ENCODE peak calls at places on chromosome 14, in five cellular contexts. W, S, Y, I and R are unnamed samples.

GRCh38 chr14:25431211-25432076 is 381.5 kb upstream of the STXBP6 start:
- DNase-seq in W (no peak), S (no peak), Y (no peak), I (peak; percentile 32), R (no peak)

GRCh38 chr14:91755560-91755959 is 23.7 kb upstream of the CATSPERB start:
- DNase-seq in W (no peak), S (no peak), Y (no peak), I (no peak), R (no peak)

GRCh38 chr14:54209501-54210231 is 187.1 kb upstream of the CDKN3 start:
- DNase-seq in W (no peak), S (no peak), Y (peak; percentile 7), I (no peak), R (no peak)

GRCh38 chr14:55052259-55052930 is 948 bp downstream of the MAPK1IP1L start:
- DNase-seq in W (no peak), S (no peak), Y (no peak), I (no peak), R (no peak)

GRCh38 chr14:60561845-60562746 is 53.1 kb downstream of the SIX6 start:
- DNase-seq in W (no peak), S (peak; percentile 32), Y (peak; percentile 36), I (peak; percentile 44), R (no peak)

GRCh38 chr14:105908481-105908911 is 382.1 kb downstream of the TMEM121 start:
- DNase-seq in W (no peak), S (no peak), Y (no peak), I (no peak), R (no peak)

GRCh38 chr14:61929651-61930050 is 167.4 kb downstream of the SNAPC1 start:
- DNase-seq in W (no peak), S (no peak), Y (no peak), I (no peak), R (no peak)

GRCh38 chr14:90645842-90646443 is 170.3 kb downstream of the TTC7B start:
- DNase-seq in W (no peak), S (peak; percentile 65), Y (peak; percentile 75), I (no peak), R (no peak)

GRCh38 chr14:105857816-105858675 is 331.7 kb downstream of the TMEM121 start:
- DNase-seq in W (peak; percentile 71), S (no peak), Y (no peak), I (no peak), R (peak; percentile 21)

GRCh38 chr14:84152452-84152851 is 1377.5 kb upstream of the FLRT2 start:
- DNase-seq in W (no peak), S (no peak), Y (no peak), I (no peak), R (no peak)

GRCh38 chr14:106518054-106518943 is 991.9 kb downstream of the TMEM121 start:
- DNase-seq in W (no peak), S (no peak), Y (no peak), I (peak; percentile 38), R (no peak)

GRCh38 chr14:53055003-53055402 is 98.1 kb downstream of the DDHD1 start:
- DNase-seq in W (no peak), S (no peak), Y (no peak), I (no peak), R (no peak)

GRCh38 chr14:103568952-103569351 is 6.2 kb downstream of the COA8 start:
- DNase-seq in W (no peak), S (no peak), Y (no peak), I (no peak), R (no peak)

GRCh38 chr14:41597647-41598046 is 9.0 kb upstream of the LRFN5 start:
- DNase-seq in W (no peak), S (no peak), Y (no peak), I (no peak), R (no peak)

GRCh38 chr14:33408291-33408690 is 469.6 kb downstream of the NPAS3 start:
- DNase-seq in W (no peak), S (no peak), Y (no peak), I (no peak), R (no peak)

GRCh38 chr14:81129242-81129641 is 91.5 kb downstream of the GTF2A1 start:
- DNase-seq in W (no peak), S (no peak), Y (no peak), I (no peak), R (no peak)

GRCh38 chr14:74913986-74914573 is 9.0 kb downstream of the RPS6KL1 start:
- DNase-seq in W (no peak), S (peak; percentile 77), Y (peak; percentile 82), I (peak; percentile 65), R (peak; percentile 71)

GRCh38 chr14:96627811-96628775 is 125.9 kb downstream of the PAPOLA start:
- DNase-seq in W (peak; percentile 67), S (no peak), Y (no peak), I (no peak), R (no peak)

GRCh38 chr14:61525293-61526011 is 169.9 kb upstream of the HIF1A start:
- DNase-seq in W (no peak), S (peak; percentile 70), Y (peak; percentile 94), I (peak; percentile 58), R (peak; percentile 64)

GRCh38 chr14:93462479-93462878 is 31.7 kb downstream of the UNC79 start:
- DNase-seq in W (no peak), S (no peak), Y (no peak), I (no peak), R (no peak)

DNA sequence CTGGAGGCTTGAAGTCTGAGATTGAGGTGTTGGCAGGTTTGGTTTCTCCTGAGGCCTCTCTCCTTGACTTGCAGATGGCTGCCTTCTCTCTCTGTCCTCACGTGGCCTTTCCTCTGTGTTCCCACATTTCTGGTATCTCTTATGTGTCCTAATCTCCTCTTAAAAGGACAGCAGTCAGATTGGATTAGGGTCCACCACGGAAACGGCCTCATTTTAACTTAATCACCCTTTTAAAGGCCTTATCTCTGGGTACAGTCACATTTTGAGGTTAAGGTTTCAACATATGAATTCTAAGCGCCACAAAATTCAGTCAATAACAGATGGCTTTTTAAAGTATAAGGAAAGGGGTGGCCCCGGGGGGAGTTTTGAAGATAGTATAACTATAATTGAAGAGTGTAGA is 33.5 kb downstream of the UNC79 start:
- DNase-seq in W (no peak), S (no peak), Y (no peak), I (no peak), R (no peak)
- H3K27ac ChIP-seq in W (no peak overlapping the region), S (no peak overlapping the region), Y (no peak overlapping the region), I (no peak overlapping the region), R (no peak overlapping the region)

GRCh38 chr14:39467889-39468524 is 35.8 kb upstream of the FBXO33 start:
- DNase-seq in W (no peak), S (no peak), Y (peak; percentile 6), I (no peak), R (no peak)
- TF ChIP-seq CTCF in W (no peak), S (no peak), Y (peak; percentile 35), I (no peak), R (no peak)

GRCh38 chr14:36659010-36659821 is 2.4 kb upstream of the PAX9 start:
- DNase-seq in W (no peak), S (no peak), Y (no peak), I (no peak), R (no peak)

GRCh38 chr14:36657409-36658090 is 4.1 kb upstream of the PAX9 start:
- DNase-seq in W (no peak), S (no peak), Y (no peak), I (no peak), R (no peak)

GRCh38 chr14:36659822-36660735 is 1.6 kb upstream of the PAX9 start:
- DNase-seq in W (no peak), S (no peak), Y (no peak), I (no peak), R (no peak)

GRCh38 chr14:36656769-36657408 is 4.8 kb upstream of the PAX9 start:
- DNase-seq in W (no peak), S (no peak), Y (no peak), I (no peak), R (no peak)

GRCh38 chr14:36658091-36659009 is 3.3 kb upstream of the PAX9 start:
- DNase-seq in W (no peak), S (no peak), Y (no peak), I (no peak), R (no peak)
- H3K27me3 ChIP-seq in W (peaks cover 97% of the 10 kb centered on the region), S (peaks cover 100% of the 10 kb centered on the region), Y (no peaks in the 10 kb centered on the region), I (peaks cover 100% of the 10 kb centered on the region), R (peaks cover 100% of the 10 kb centered on the region)

GRCh38 chr14:26851793-26852192 is 254.0 kb upstream of the NOVA1 start:
- DNase-seq in W (no peak), S (no peak), Y (no peak), I (no peak), R (no peak)

GRCh38 chr14:26859483-26859882 is 261.6 kb upstream of the NOVA1 start:
- DNase-seq in W (no peak), S (no peak), Y (no peak), I (no peak), R (no peak)

GRCh38 chr14:26860111-26860510 is 262.3 kb upstream of the NOVA1 start:
- DNase-seq in W (no peak), S (no peak), Y (no peak), I (no peak), R (no peak)

GRCh38 chr14:26855051-26855753 is 257.4 kb upstream of the NOVA1 start:
- DNase-seq in W (no peak), S (no peak), Y (no peak), I (no peak), R (no peak)

GRCh38 chr14:26856832-26857508 is 259.1 kb upstream of the NOVA1 start:
- DNase-seq in W (no peak), S (no peak), Y (no peak), I (no peak), R (no peak)
- H3K27ac ChIP-seq in W (no peak overlapping the region), S (peak overlapping the region; percentile 29), Y (no peak overlapping the region), I (no peak overlapping the region), R (no peak overlapping the region)

GRCh38 chr14:100410056-100410565 is 87.0 kb downstream of the SLC25A47 start:
- DNase-seq in W (no peak), S (no peak), Y (no peak), I (no peak), R (no peak)

GRCh38 chr14:100416921-100417451 is 93.8 kb downstream of the SLC25A47 start:
- DNase-seq in W (no peak), S (no peak), Y (no peak), I (no peak), R (peak; percentile 77)

GRCh38 chr14:100416081-100416480 is 92.9 kb downstream of the SLC25A47 start:
- DNase-seq in W (no peak), S (no peak), Y (no peak), I (no peak), R (no peak)

GRCh38 chr14:100415226-100415625 is 92.1 kb downstream of the SLC25A47 start:
- DNase-seq in W (no peak), S (no peak), Y (no peak), I (no peak), R (no peak)

DNA sequence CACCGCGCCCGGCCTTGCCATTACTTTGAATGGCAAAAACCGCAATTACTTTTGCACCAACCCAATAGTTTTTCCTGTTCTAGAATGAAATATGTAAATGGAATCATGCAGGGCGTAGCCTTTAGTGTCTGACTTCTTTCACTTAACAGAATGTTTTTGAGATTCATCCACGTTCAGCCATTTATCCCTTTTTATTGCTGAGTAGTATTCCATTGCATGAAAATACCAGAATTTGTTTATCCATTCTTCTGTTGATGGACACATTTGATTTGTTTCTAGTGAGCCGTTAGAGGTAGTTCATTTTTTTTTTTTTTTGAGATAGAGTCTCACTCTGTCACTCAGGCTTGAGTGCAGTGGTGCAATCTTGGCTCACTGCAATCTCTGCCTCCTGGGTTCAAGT is 90.6 kb downstream of the SLC25A47 start:
- DNase-seq in W (no peak), S (no peak), Y (no peak), I (no peak), R (no peak)
- TF ChIP-seq CTCF in W (no peak), S (no peak), Y (no peak), I (no peak), R (no peak)